ENCODE peak calls at places on chromosomes 12 and 14, in seven cellular contexts. One of them, this sample, is unnamed.

GRCh38 chr12:29725587-29726320 is 58.0 kb downstream of the TMTC1 start:
- DNase-seq in A549: no peak
- DNase-seq in mucosa of descending colon: no peak
- DNase-seq in dorsolateral prefrontal cortex: no peak
- DNase-seq in IMR-90: peak; percentile 70
- DNase-seq in mesendoderm: no peak
- DNase-seq in AG10803: no peak
- DNase-seq in this sample: no peak

GRCh38 chr14:69547701-69548348 is 26.8 kb downstream of the CCDC177 start:
- DNase-seq in A549: no peak
- DNase-seq in mesendoderm: peak; percentile 96
- DNase-seq in dorsolateral prefrontal cortex: peak; percentile 57
- DNase-seq in AG10803: no peak
- DNase-seq in mucosa of descending colon: no peak
- DNase-seq in IMR-90: no peak
- DNase-seq in this sample: no peak

GRCh38 chr12:1488908-1489381 is 105.4 kb downstream of the FBXL14 start:
- DNase-seq in mesendoderm: peak; percentile 84
- DNase-seq in mucosa of descending colon: no peak
- DNase-seq in A549: no peak
- DNase-seq in IMR-90: peak; percentile 40
- DNase-seq in dorsolateral prefrontal cortex: no peak
- DNase-seq in AG10803: peak; percentile 86
- DNase-seq in this sample: peak; percentile 55

GRCh38 chr14:89992273-89992672 is 36.5 kb downstream of the TDP1 start:
- DNase-seq in A549: no peak
- DNase-seq in mesendoderm: no peak
- DNase-seq in mucosa of descending colon: no peak
- DNase-seq in AG10803: no peak
- DNase-seq in IMR-90: no peak
- DNase-seq in dorsolateral prefrontal cortex: no peak
- DNase-seq in this sample: no peak

GRCh38 chr12:96308881-96309280 is 91.4 kb downstream of the CDK17 start:
- DNase-seq in dorsolateral prefrontal cortex: no peak
- DNase-seq in mucosa of descending colon: no peak
- DNase-seq in AG10803: peak; percentile 64
- DNase-seq in A549: no peak
- DNase-seq in IMR-90: peak; percentile 45
- DNase-seq in mesendoderm: no peak
- DNase-seq in this sample: no peak

GRCh38 chr12:10223208-10223607 is 10.5 kb downstream of the GABARAPL1 start:
- DNase-seq in dorsolateral prefrontal cortex: no peak
- DNase-seq in IMR-90: no peak
- DNase-seq in AG10803: no peak
- DNase-seq in mesendoderm: no peak
- DNase-seq in A549: no peak
- DNase-seq in mucosa of descending colon: no peak
- DNase-seq in this sample: no peak

GRCh38 chr14:61326847-61327246 is 5.5 kb downstream of the PRKCH start:
- DNase-seq in dorsolateral prefrontal cortex: no peak
- DNase-seq in AG10803: no peak
- DNase-seq in mesendoderm: peak; percentile 71
- DNase-seq in A549: no peak
- DNase-seq in mucosa of descending colon: no peak
- DNase-seq in IMR-90: no peak
- DNase-seq in this sample: no peak

GRCh38 chr12:123253606-123254459 is 17.8 kb downstream of the CDK2AP1 start:
- DNase-seq in IMR-90: no peak
- DNase-seq in A549: no peak
- DNase-seq in mesendoderm: no peak
- DNase-seq in mucosa of descending colon: no peak
- DNase-seq in AG10803: peak; percentile 35
- DNase-seq in dorsolateral prefrontal cortex: no peak
- DNase-seq in this sample: no peak

GRCh38 chr12:49979061-49979586 is 6.4 kb downstream of the AQP6 start:
- DNase-seq in dorsolateral prefrontal cortex: no peak
- DNase-seq in AG10803: no peak
- DNase-seq in IMR-90: no peak
- DNase-seq in mesendoderm: no peak
- DNase-seq in A549: no peak
- DNase-seq in mucosa of descending colon: no peak
- DNase-seq in this sample: no peak

GRCh38 chr12:3195337-3195736 is 118.2 kb downstream of the TSPAN9 start:
- DNase-seq in mucosa of descending colon: no peak
- DNase-seq in dorsolateral prefrontal cortex: no peak
- DNase-seq in AG10803: no peak
- DNase-seq in A549: no peak
- DNase-seq in mesendoderm: no peak
- DNase-seq in IMR-90: no peak
- DNase-seq in this sample: no peak

GRCh38 chr12:42865282-42865681 is 275.7 kb upstream of the PRICKLE1 start:
- DNase-seq in A549: no peak
- DNase-seq in mucosa of descending colon: no peak
- DNase-seq in IMR-90: no peak
- DNase-seq in dorsolateral prefrontal cortex: no peak
- DNase-seq in mesendoderm: no peak
- DNase-seq in AG10803: no peak
- DNase-seq in this sample: no peak

GRCh38 chr12:117377758-117378157 is 16.3 kb upstream of the NOS1 start:
- DNase-seq in mesendoderm: peak; percentile 68
- DNase-seq in A549: no peak
- DNase-seq in AG10803: no peak
- DNase-seq in IMR-90: no peak
- DNase-seq in mucosa of descending colon: no peak
- DNase-seq in dorsolateral prefrontal cortex: no peak
- DNase-seq in this sample: no peak

GRCh38 chr14:69432364-69432763 is 33.9 kb downstream of the SLC39A9 start:
- DNase-seq in IMR-90: peak; percentile 34
- DNase-seq in AG10803: no peak
- DNase-seq in mesendoderm: no peak
- DNase-seq in mucosa of descending colon: no peak
- DNase-seq in dorsolateral prefrontal cortex: no peak
- DNase-seq in A549: no peak
- DNase-seq in this sample: no peak

GRCh38 chr14:105195533-105196227 is 14.6 kb upstream of the NUDT14 start:
- DNase-seq in dorsolateral prefrontal cortex: no peak
- DNase-seq in AG10803: no peak
- DNase-seq in IMR-90: no peak
- DNase-seq in A549: no peak
- DNase-seq in mucosa of descending colon: no peak
- DNase-seq in mesendoderm: peak; percentile 48
- DNase-seq in this sample: peak; percentile 57

DNA sequence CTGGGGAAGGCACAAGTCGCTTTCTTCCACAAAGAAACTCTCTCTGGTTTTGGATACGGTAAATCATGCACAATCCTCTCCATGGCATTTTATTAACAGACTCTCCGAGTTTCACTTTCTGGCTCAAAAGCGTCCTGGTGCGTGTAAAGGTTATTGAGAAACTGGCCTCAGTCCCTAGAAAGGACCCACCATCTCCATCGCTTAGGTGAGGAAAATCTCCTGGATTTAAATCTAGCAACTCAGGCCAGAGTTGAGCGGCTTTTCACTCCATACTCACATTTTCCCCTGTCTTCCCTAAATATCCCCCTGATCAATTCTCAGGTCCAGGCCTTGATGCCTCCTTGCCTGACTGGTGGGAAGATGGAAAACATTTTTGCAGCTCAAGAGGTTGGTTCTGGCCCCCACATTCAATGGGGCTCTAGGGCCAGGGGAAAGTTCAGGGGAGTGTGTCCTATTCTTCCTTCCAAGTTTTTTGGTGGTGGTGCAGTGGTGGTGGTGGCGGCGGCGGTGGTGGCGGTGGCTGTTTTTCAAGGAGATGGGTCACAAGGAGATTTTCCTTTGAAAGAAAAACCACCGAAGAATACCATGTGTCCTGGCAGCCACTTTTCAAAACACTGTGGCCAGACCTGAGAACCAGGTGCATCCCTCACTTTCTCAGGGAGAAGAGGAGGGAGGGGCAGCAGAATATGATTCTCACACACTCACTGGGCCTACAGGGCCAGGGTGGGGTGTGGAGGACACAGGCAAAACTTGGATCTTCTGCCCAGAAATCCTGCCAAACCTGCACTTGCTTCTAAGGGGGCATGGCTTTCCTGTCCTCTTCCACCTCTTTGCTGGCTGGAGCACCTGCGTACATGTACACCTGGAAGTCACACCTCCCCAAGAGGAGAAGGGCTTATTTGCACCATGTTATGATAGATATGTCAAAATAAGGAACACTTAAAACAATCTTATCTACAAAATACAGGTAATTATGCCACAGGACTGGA is 46.7 kb upstream of the PNMA1 start:
- DNase-seq in AG10803: no peak
- DNase-seq in mucosa of descending colon: no peak
- DNase-seq in dorsolateral prefrontal cortex: no peak
- DNase-seq in A549: no peak
- DNase-seq in IMR-90: no peak
- DNase-seq in mesendoderm: no peak
- DNase-seq in this sample: no peak
- H3K4me3 ChIP-seq in AG10803: peak overlapping the region; percentile 63
- H3K4me3 ChIP-seq in mucosa of descending colon: peak overlapping the region; percentile 53
- H3K4me3 ChIP-seq in dorsolateral prefrontal cortex: peak overlapping the region; percentile 77
- H3K4me3 ChIP-seq in A549: peak overlapping the region; percentile 81
- H3K4me3 ChIP-seq in IMR-90: peak overlapping the region; percentile 45
- H3K4me3 ChIP-seq in mesendoderm: no peak overlapping the region
- H3K4me3 ChIP-seq in this sample: peak overlapping the region; percentile 46

DNA sequence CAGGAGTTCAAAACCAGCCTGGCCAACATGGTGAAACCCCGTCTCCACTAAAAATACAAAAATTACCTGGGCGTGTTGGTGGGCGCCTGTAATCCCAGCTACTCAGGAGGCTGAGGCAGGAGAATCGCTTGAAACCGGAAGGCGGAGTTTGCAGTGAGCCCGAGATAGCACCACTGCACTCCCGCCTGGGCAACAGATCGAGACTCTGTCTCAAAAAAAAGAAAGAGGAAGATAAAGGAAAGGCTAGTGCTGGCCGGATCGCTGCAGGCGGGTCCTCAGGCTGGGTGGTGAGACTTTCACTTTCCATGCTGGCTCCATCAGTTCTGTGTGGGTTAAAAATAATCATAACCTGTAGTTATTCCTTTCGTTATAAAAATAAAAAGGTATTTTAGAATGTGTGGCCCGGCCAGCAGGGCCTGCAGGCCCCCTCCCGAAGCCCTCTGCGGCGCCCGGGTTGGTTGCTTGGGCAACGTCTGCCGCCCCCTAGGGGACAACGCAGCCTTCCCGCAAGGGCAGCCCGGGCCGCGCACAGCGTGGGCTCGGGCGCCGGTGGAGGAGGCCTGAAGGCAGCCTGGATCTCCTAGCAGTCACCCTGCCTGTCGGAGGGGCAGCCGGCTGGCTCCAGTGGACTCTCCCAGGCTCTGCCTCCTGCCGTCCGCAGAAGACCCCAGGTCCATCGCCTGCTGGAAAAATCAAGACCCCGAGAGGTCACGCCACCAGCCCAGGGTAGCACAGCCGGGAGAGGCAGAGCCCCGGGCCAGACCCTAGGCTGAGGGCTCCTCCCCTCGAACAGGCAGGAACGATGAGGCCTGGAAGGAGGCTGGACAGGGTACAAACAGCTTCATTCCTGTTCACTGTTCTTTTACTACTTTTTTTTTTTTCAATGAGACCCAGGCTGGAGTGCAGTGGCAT is 5.0 kb upstream of the SLC25A47 start:
- DNase-seq in AG10803: peak; percentile 61
- DNase-seq in IMR-90: peak; percentile 26
- DNase-seq in A549: peak; percentile 71
- DNase-seq in mucosa of descending colon: peak; percentile 77
- DNase-seq in dorsolateral prefrontal cortex: no peak
- DNase-seq in mesendoderm: peak; percentile 79
- DNase-seq in this sample: peak; percentile 68
- H3K4me3 ChIP-seq in AG10803: peak overlapping the region; percentile 42
- H3K4me3 ChIP-seq in IMR-90: no peak overlapping the region
- H3K4me3 ChIP-seq in A549: no peak overlapping the region
- H3K4me3 ChIP-seq in mucosa of descending colon: no peak overlapping the region
- H3K4me3 ChIP-seq in dorsolateral prefrontal cortex: peak overlapping the region; percentile 62
- H3K4me3 ChIP-seq in mesendoderm: no peak overlapping the region
- H3K4me3 ChIP-seq in this sample: no peak overlapping the region

DNA sequence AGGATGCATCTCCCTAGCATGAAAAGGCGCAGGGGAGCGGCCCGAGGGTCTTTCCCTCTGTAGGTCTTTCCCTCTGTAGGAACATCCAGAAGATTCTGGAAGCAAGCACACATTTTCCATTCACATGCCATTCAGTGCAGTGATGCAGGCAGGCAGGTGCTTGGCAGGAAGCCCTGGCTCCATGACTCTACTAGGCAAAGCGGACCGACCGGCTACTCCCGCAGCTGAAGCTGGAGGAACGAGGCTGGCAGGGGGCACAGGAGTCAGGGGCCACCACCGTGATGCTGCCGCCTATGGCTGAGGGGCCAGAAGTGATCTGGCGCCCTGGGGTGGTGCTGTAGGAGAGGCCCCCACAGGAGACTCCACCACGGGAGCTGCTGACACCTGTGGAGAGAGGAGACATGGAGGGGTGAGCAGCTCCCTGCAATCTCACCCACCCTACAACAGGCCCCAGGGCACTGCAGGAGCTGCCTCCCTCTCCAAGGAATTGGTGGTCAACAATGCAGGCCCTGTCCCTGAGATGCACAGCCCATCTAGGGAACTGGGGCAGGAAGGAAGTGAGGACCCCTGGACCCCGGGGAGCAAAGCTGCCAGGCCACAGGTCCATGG is 6.5 kb downstream of the KRT85 start:
- DNase-seq in AG10803: no peak
- DNase-seq in mucosa of descending colon: no peak
- DNase-seq in dorsolateral prefrontal cortex: no peak
- DNase-seq in mesendoderm: no peak
- DNase-seq in A549: no peak
- DNase-seq in IMR-90: no peak
- DNase-seq in this sample: no peak
- H3K4me3 ChIP-seq in AG10803: no peak overlapping the region
- H3K4me3 ChIP-seq in mucosa of descending colon: no peak overlapping the region
- H3K4me3 ChIP-seq in dorsolateral prefrontal cortex: no peak overlapping the region
- H3K4me3 ChIP-seq in mesendoderm: no peak overlapping the region
- H3K4me3 ChIP-seq in A549: no peak overlapping the region
- H3K4me3 ChIP-seq in IMR-90: no peak overlapping the region
- H3K4me3 ChIP-seq in this sample: no peak overlapping the region

DNA sequence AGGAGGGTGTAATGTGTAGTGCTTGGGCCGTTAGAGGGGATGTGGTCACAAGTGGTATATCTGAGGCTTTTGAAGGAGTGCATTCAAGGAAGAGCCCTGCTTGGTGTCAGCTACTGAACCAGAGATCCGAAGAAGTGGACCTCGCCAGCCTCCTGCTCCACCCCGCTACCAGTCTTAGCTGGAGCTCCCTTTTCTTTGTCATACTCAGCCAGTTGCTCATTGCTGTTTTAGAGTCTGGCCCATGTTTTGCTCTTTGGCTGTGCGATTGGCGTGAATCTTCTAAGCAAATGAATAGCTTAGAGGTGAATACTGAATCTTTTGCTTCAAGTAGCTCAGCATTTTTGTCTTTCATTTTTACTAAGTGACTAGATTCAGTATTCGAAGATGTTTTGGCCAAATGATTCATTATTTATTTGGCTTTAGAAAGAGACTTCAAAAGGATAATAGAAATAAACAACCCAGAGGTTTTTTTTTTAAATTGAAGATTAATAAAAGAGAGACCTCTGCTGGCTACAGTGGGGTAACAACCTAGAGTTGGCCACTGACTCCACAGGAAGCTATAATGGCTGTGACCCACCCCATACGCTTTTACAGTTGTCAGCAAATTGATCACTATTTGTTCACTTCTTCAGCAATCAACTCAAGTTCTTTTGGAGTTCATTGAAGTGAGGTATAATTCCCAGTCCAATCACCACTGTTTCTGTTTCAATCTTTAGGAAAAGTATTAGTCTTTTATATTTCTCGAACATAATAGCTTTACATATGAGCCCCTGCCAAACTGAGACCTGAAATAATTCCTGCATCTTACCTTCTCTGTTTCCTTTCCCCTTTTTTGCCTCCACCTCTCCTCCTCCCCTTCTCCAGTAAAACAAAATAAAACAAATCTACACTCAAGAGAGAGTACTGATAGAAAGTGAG is 19.9 kb downstream of the CDKN1B start:
- DNase-seq in dorsolateral prefrontal cortex: no peak
- DNase-seq in AG10803: peak; percentile 76
- DNase-seq in mesendoderm: peak; percentile 35
- DNase-seq in A549: peak; percentile 50
- DNase-seq in IMR-90: peak; percentile 85
- DNase-seq in mucosa of descending colon: no peak
- DNase-seq in this sample: peak; percentile 61
- H3K4me3 ChIP-seq in dorsolateral prefrontal cortex: peak overlapping the region; percentile 52
- H3K4me3 ChIP-seq in AG10803: peak overlapping the region; percentile 42
- H3K4me3 ChIP-seq in mesendoderm: no peak overlapping the region
- H3K4me3 ChIP-seq in A549: no peak overlapping the region
- H3K4me3 ChIP-seq in IMR-90: peak overlapping the region; percentile 16
- H3K4me3 ChIP-seq in mucosa of descending colon: no peak overlapping the region
- H3K4me3 ChIP-seq in this sample: no peak overlapping the region